ENCODE peak calls at places on chromosomes 7 and 10, in six cellular contexts. H is PC-3, S is HCT116, K is MM.1S, R is neural progenitor cell, U is SK-N-SH. E is an unnamed sample.

GRCh38 chr7:138030679-138031351 is 28.9 kb upstream of the CREB3L2 start:
- DNase-seq in H (no peak), S (no peak), K (no peak), R (no peak), U (no peak), E (peak; percentile 16)

GRCh38 chr10:86823565-86823964 is 67.1 kb downstream of the BMPR1A start:
- DNase-seq in H (no peak), S (no peak), K (no peak), R (no peak), U (no peak), E (no peak)

GRCh38 chr10:84424731-84425165 is 96.4 kb downstream of the CCSER2 start:
- DNase-seq in H (peak; percentile 89), S (peak; percentile 36), K (peak; percentile 36), R (peak; percentile 34), U (peak; percentile 19), E (peak; percentile 96)

GRCh38 chr7:8536431-8536830 is 103.0 kb downstream of the NXPH1 start:
- DNase-seq in H (no peak), S (no peak), K (no peak), R (no peak), U (no peak), E (no peak)

GRCh38 chr10:80486151-80486692 is 32.1 kb downstream of the TSPAN14 start:
- DNase-seq in H (no peak), S (no peak), K (no peak), R (no peak), U (no peak), E (no peak)

GRCh38 chr10:18505719-18506118 is 145.7 kb downstream of the NSUN6 start:
- DNase-seq in H (peak; percentile 22), S (no peak), K (no peak), R (no peak), U (no peak), E (peak; percentile 53)

GRCh38 chr10:117574546-117575146 is 32.1 kb downstream of the EMX2 start:
- DNase-seq in H (no peak), S (no peak), K (no peak), R (no peak), U (no peak), E (no peak)

GRCh38 chr7:13945670-13946069 is 43.8 kb downstream of the ETV1 start:
- DNase-seq in H (no peak), S (no peak), K (no peak), R (no peak), U (peak; percentile 72), E (peak; percentile 40)

GRCh38 chr7:38673795-38674194 is 42.6 kb upstream of the AMPH start:
- DNase-seq in H (peak; percentile 60), S (no peak), K (no peak), R (no peak), U (no peak), E (peak; percentile 93)

GRCh38 chr10:14604181-14605142 is 170.2 kb downstream of the FAM107B start:
- DNase-seq in H (peak; percentile 69), S (peak; percentile 18), K (peak; percentile 86), R (peak; percentile 91), U (peak; percentile 95), E (peak; percentile 90)

GRCh38 chr7:5667391-5667790 is 114.1 kb downstream of the RNF216 start:
- DNase-seq in H (no peak), S (no peak), K (no peak), R (no peak), U (peak; percentile 85), E (no peak)

GRCh38 chr10:14556285-14556956 is 218.3 kb downstream of the FAM107B start:
- DNase-seq in H (no peak), S (no peak), K (peak; percentile 97), R (peak; percentile 65), U (no peak), E (no peak)

GRCh38 chr7:95509199-95509598 is 23.5 kb downstream of the ASB4 start:
- DNase-seq in H (no peak), S (no peak), K (no peak), R (peak; percentile 97), U (peak; percentile 52), E (peak; percentile 57)

GRCh38 chr7:82410461-82410860 is 33.1 kb downstream of the CACNA2D1 start:
- DNase-seq in H (no peak), S (no peak), K (peak; percentile 61), R (peak; percentile 9), U (no peak), E (no peak)

GRCh38 chr10:63773962-63774361 is 252.8 kb downstream of the REEP3 start:
- DNase-seq in H (no peak), S (no peak), K (no peak), R (no peak), U (no peak), E (no peak)

GRCh38 chr7:158317238-158318205 is 270.1 kb downstream of the PTPRN2 start:
- DNase-seq in H (no peak), S (no peak), K (no peak), R (peak; percentile 98), U (no peak), E (no peak)

GRCh38 chr7:84674236-84674913 is 479.8 kb upstream of the SEMA3A start:
- DNase-seq in H (no peak), S (no peak), K (no peak), R (no peak), U (no peak), E (peak; percentile 60)

GRCh38 chr7:41316410-41316809 is 386.5 kb downstream of the INHBA start:
- DNase-seq in H (no peak), S (no peak), K (no peak), R (no peak), U (no peak), E (peak; percentile 32)

GRCh38 chr7:45970454-45970853 is 49.4 kb upstream of the IGFBP3 start:
- DNase-seq in H (no peak), S (no peak), K (no peak), R (no peak), U (no peak), E (no peak)

GRCh38 chr7:99380032-99380822 is 5.7 kb downstream of the ARPC1B start:
- DNase-seq in H (no peak), S (no peak), K (no peak), R (no peak), U (no peak), E (peak; percentile 85)

GRCh38 chr10:124155781-124156401 is 62.5 kb upstream of the CHST15 start:
- DNase-seq in H (peak; percentile 24), S (no peak), K (no peak), R (no peak), U (no peak), E (peak; percentile 15)

GRCh38 chr10:98892523-98892922 is 343.1 kb downstream of the HPSE2 start:
- DNase-seq in H (no peak), S (no peak), K (no peak), R (no peak), U (no peak), E (no peak)

GRCh38 chr10:93412801-93413200 is 69.3 kb downstream of the MYOF start:
- DNase-seq in H (no peak), S (no peak), K (no peak), R (no peak), U (no peak), E (no peak)

GRCh38 chr10:70621497-70622078 is 19.0 kb upstream of the PRF1 start:
- DNase-seq in H (no peak), S (no peak), K (no peak), R (no peak), U (no peak), E (no peak)

GRCh38 chr10:70622981-70623844 is 20.7 kb upstream of the PRF1 start:
- DNase-seq in H (no peak), S (no peak), K (no peak), R (no peak), U (no peak), E (peak; percentile 53)

GRCh38 chr10:70622541-70622940 is 20.0 kb upstream of the PRF1 start:
- DNase-seq in H (no peak), S (no peak), K (no peak), R (no peak), U (no peak), E (no peak)

GRCh38 chr10:70629338-70629737 is 26.8 kb upstream of the PRF1 start:
- DNase-seq in H (no peak), S (no peak), K (no peak), R (no peak), U (no peak), E (no peak)

DNA sequence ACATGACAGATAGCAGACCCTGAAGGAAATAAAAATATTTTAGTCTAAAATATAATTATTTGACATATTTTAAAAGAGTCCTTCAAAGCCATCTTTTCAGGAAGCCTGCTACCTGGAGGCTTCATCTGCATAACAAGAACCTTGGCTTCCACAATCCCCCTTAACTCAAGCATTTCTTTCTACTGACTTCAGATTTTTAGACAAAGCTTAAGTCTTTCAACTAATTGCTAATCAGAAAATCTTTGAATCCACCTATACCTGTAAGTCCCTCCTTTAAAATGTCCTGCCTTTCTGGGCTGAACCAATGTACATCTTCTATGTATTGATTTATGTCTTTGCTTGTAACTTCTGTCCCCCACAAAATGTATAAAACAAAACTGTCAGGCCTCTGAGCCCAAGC is 23.5 kb upstream of the PRF1 start:
- DNase-seq in H (no peak), S (no peak), K (no peak), R (no peak), U (no peak), E (no peak)
- H3K9ac ChIP-seq in H (no peak overlapping the region), S (no peak overlapping the region), K (no peak overlapping the region), R (no peak overlapping the region), U (no peak overlapping the region), E (no peak overlapping the region)

GRCh38 chr10:47360419-47361040 is 12.4 kb downstream of the RBP3 start:
- DNase-seq in H (no peak), S (no peak), K (no peak), R (no peak), U (no peak), E (no peak)
- TF ChIP-seq EZH2phosphoT487 in H (no peak), S (no peak), K (no peak), R (no peak), U (no peak), E (no peak)

GRCh38 chr10:91604462-91604935 is 28.4 kb downstream of the PPP1R3C start:
- DNase-seq in H (no peak), S (no peak), K (no peak), R (no peak), U (no peak), E (peak; percentile 35)

GRCh38 chr10:91602449-91602848 is 30.4 kb downstream of the PPP1R3C start:
- DNase-seq in H (no peak), S (no peak), K (no peak), R (no peak), U (no peak), E (no peak)

GRCh38 chr10:91603173-91603572 is 29.7 kb downstream of the PPP1R3C start:
- DNase-seq in H (no peak), S (no peak), K (no peak), R (no peak), U (no peak), E (no peak)

GRCh38 chr10:91604936-91605534 is 27.8 kb downstream of the PPP1R3C start:
- DNase-seq in H (peak; percentile 67), S (no peak), K (no peak), R (no peak), U (no peak), E (peak; percentile 76)

DNA sequence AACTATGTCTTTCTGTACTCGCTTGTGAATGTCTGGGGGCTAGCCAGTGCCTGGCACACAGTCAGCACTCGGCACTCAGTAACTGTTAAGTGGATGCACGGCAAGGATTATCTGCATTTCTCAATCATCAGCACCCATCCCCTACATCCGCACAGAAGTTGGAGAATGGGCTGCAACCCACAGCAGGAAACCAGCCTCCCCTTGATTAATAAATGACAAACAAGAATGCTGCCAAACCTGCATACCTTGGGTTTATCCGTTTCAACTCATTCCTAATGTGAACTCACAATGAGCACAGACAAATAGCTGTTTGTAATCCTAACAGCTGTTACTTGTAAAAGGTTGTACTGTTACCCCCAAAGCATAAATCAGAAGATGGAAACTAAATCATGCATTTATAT is 28.9 kb downstream of the PPP1R3C start:
- DNase-seq in H (peak; percentile 83), S (no peak), K (no peak), R (no peak), U (no peak), E (no peak)
- H3K27ac ChIP-seq in H (peak overlapping the region; percentile 69), S (no peak overlapping the region), K (no peak overlapping the region), R (no peak overlapping the region), U (peak overlapping the region; percentile 89), E (peak overlapping the region; percentile 82)

GRCh38 chr7:106424476-106425016 is 139.8 kb upstream of the NAMPT start:
- DNase-seq in H (no peak), S (no peak), K (no peak), R (no peak), U (no peak), E (no peak)
- H3K9ac ChIP-seq in H (no peak overlapping the region), S (no peak overlapping the region), K (no peak overlapping the region), R (no peak overlapping the region), U (peak overlapping the region; percentile 46), E (no peak overlapping the region)